ENCODE peak calls at places on chromosomes 16 and 17, in six cellular contexts. B is ovary, M is body of pancreas, A is upper lobe of left lung, V is heart left ventricle, K is gastrocnemius medialis. S is an unnamed sample.

GRCh38 chr17:49723423-49723822 is 15.7 kb upstream of the SLC35B1 start:
- DNase-seq in B (peak; percentile 91), M (peak; percentile 32), A (no peak), V (peak; percentile 88), K (peak; percentile 58), S (no peak)

GRCh38 chr17:6753006-6753445 is 2.8 kb upstream of the XAF1 start:
- DNase-seq in B (peak; percentile 68), M (peak; percentile 29), A (no peak), V (peak; percentile 84), K (peak; percentile 39), S (no peak)

GRCh38 chr16:8656376-8656775 is 18.0 kb upstream of the ABAT start:
- DNase-seq in B (no peak), M (no peak), A (no peak), V (no peak), K (no peak), S (no peak)

GRCh38 chr17:4733073-4733531 is 1.9 kb downstream of the MED11 start:
- DNase-seq in B (no peak), M (no peak), A (no peak), V (no peak), K (no peak), S (peak; percentile 74)

GRCh38 chr17:6269474-6269873 is 165.4 kb downstream of the AIPL1 start:
- DNase-seq in B (no peak), M (no peak), A (no peak), V (peak; percentile 16), K (no peak), S (no peak)

GRCh38 chr16:3513892-3514600 is 13.2 kb downstream of the CLUAP1 start:
- DNase-seq in B (no peak), M (no peak), A (no peak), V (no peak), K (no peak), S (peak; percentile 23)

GRCh38 chr17:2399572-2400473 is 1.0 kb downstream of the MNT start:
- DNase-seq in B (peak; percentile 94), M (peak; percentile 97), A (peak; percentile 100), V (peak; percentile 96), K (peak; percentile 97), S (peak; percentile 98)

GRCh38 chr17:82458885-82459424 is 414 bp downstream of the NARF start:
- DNase-seq in B (no peak), M (no peak), A (no peak), V (peak; percentile 32), K (no peak), S (no peak)

GRCh38 chr16:68235882-68236803 is at the start of gene ESRP2:
- DNase-seq in B (peak; percentile 40), M (peak; percentile 95), A (peak; percentile 97), V (peak; percentile 40), K (peak; percentile 37), S (peak; percentile 91)

GRCh38 chr16:15650698-15651161 is 685 bp downstream of the NDE1 start:
- DNase-seq in B (peak; percentile 50), M (no peak), A (no peak), V (no peak), K (no peak), S (no peak)

GRCh38 chr17:50289268-50289667 is 15.0 kb downstream of the TMEM92 start:
- DNase-seq in B (no peak), M (no peak), A (no peak), V (no peak), K (peak; percentile 37), S (no peak)

GRCh38 chr16:74766729-74767128 is 7.9 kb downstream of the FA2H start:
- DNase-seq in B (no peak), M (no peak), A (no peak), V (no peak), K (no peak), S (peak; percentile 14)

GRCh38 chr17:27430882-27431491 is 25.3 kb upstream of the KSR1 start:
- DNase-seq in B (no peak), M (peak; percentile 29), A (peak; percentile 37), V (peak; percentile 25), K (no peak), S (no peak)

GRCh38 chr16:64287667-64288521 is 834.0 kb downstream of the CDH11 start:
- DNase-seq in B (no peak), M (no peak), A (no peak), V (no peak), K (no peak), S (no peak)
- H3K4me3 ChIP-seq in B (no peak overlapping the region), M (no peak overlapping the region), A (no peak overlapping the region), V (no peak overlapping the region), K (no peak overlapping the region), S (no peak overlapping the region)

GRCh38 chr17:35086164-35086563 is 22.7 kb upstream of the RFFL start:
- DNase-seq in B (no peak), M (no peak), A (no peak), V (no peak), K (no peak), S (no peak)
- H3K27ac ChIP-seq in B (no peak overlapping the region), M (peak overlapping the region; percentile 1), A (no peak overlapping the region), V (no peak overlapping the region), K (no peak overlapping the region), S (no peak overlapping the region)

GRCh38 chr17:78793968-78794367 is 11.9 kb upstream of the CYTH1 start:
- DNase-seq in B (no peak), M (no peak), A (no peak), V (no peak), K (peak; percentile 50), S (no peak)

GRCh38 chr17:78796134-78796900 is 14.2 kb upstream of the CYTH1 start:
- DNase-seq in B (no peak), M (no peak), A (no peak), V (no peak), K (peak; percentile 45), S (no peak)

GRCh38 chr17:78794399-78794798 is 12.3 kb upstream of the CYTH1 start:
- DNase-seq in B (no peak), M (no peak), A (no peak), V (no peak), K (peak; percentile 52), S (no peak)

GRCh38 chr17:78793415-78793814 is 11.3 kb upstream of the CYTH1 start:
- DNase-seq in B (no peak), M (no peak), A (no peak), V (no peak), K (peak; percentile 58), S (no peak)

DNA sequence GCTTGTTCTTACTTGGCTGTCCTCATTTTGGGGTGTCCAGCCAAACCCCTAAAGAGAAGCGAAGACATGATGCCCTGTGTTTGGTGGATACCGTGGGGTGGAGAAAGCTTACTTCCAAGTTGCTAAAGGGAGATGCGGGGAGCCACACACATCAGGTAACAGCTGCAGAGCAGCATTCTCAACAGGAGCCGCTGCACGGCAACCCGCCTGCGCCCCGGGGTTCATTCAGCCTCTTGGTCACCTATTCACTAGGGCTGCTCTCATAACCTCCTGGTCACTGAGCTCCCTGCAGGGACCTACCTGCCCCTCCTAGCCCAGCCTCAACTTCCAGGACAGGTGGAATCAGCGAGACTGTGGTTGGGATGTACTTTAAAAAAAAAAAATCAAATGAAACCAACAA is 13.2 kb upstream of the CYTH1 start:
- DNase-seq in B (no peak), M (no peak), A (no peak), V (no peak), K (no peak), S (no peak)
- TF ChIP-seq POLR2A in B (no peak), M (no peak), A (no peak), V (no peak), K (no peak), S (no peak)

DNA sequence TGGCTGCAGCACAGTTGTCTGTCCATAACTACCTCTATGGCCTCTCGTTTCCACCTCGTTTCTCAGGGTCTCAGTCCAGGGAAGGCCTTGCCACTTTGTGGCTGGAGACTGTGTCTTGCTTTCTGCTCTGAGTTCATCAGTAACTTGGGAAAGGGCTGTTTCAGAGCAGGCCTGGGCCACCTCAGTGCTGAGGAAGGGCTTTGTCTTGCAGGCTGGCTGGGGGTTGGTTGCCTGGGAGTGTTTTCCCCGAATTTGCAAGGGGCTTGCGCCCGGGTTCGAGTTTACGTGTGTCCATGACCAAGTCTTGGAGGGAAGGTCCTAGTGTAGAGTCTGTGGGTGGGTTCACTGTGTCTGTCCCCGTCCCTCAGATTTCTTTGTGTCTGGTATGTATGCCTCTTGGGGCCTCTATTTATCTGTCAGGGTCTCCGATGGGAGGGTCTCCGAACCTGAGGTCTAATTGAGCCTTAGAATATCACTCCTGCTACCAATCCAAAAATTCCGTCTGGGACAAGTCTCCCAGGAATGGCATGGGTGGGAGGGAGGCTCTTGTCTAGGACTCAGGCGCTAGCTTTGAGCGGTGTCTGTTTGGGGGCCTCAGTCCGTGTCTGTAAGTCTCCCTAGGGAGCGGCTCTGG is 594 bp upstream of the TGFB1I1 start:
- DNase-seq in B (no peak), M (no peak), A (no peak), V (no peak), K (no peak), S (no peak)
- H3K4me3 ChIP-seq in B (peak overlapping the region; percentile 61), M (no peak overlapping the region), A (peak overlapping the region; percentile 52), V (peak overlapping the region; percentile 78), K (peak overlapping the region; percentile 65), S (peak overlapping the region; percentile 43)

DNA sequence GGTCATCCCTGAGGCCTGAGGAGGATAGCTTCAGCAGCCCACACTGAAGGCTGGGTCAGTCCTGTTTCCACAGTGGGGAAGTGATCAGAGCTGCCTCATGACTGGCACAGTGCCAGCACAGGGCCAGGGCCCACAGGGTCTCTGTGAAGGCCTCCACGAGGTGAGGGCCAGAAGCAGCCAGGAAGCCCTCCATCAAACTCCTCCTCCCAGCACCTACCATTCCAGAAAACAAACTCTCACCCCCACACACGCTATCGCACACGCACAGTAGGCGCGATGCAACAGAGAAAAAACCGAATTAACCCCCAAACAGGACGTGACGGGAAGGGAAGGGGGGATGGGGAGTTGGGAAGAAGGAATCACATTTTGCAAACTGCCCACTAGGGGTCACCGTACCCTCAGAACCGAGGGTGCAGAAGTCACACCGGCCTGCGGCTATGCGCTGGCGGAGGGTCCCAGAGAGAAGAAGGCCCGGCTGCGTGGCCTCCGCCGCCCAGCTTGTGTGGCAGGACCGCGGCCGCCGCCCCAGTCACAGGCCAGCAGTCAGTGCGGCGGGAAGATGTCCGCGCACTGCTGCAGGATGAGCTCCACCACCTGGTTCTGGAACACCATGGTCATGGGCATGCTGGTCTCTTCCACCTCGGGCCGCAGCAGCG is 37.6 kb downstream of the ARHGAP27 start:
- DNase-seq in B (peak; percentile 64), M (peak; percentile 68), A (peak; percentile 89), V (peak; percentile 71), K (peak; percentile 36), S (peak; percentile 70)
- H3K27ac ChIP-seq in B (no peak overlapping the region), M (no peak overlapping the region), A (no peak overlapping the region), V (no peak overlapping the region), K (no peak overlapping the region), S (peak overlapping the region; percentile 19)

DNA sequence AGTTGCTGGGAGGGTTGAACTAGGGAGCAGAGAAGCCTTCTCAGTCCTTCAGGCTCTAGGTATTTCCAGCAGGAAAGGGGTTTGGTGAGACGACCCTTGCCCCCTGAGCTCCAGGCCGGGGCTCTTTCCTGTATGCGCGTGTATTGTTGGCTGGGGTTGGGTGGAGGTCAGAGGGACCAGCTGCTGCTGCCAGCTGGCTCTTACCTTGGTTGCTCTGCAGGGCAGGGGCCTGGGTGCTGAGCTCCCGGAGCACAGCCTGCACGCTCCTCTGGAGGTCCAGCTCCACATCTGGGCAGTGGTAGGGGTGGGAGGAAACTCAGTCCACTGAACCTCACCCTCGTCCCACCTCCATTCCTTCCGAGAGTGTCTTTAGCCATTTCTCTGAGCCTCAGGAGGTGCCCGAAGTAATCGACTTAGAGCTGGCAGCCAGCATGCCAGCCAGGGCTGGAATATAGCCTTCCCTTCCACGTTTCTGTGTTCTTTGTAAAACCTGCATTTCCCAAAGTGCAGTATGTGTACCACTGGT is 28.0 kb downstream of the PIK3R6 start:
- DNase-seq in B (no peak), M (no peak), A (no peak), V (no peak), K (no peak), S (peak; percentile 18)
- TF ChIP-seq POLR2A in B (no peak), M (no peak), A (no peak), V (no peak), K (no peak), S (no peak)